ENCODE peak calls at places on chromosomes 3 and 15, in seven cellular contexts. J is mesenchymal stem cell, Y is upper lobe of right lung, F is adipocyte, S is mucosa of descending colon, T is right atrium auricular region, D is fibroblast of lung. L is an unnamed sample. For H3K4me1, the result is how much of the 10 kb centered on the place peaks cover.

GRCh38 chr3:134378384-134378783 is 4.1 kb upstream of the AMOTL2 start:
- DNase-seq in J (no peak), Y (peak), F (peak), S (no peak), T (peak), D (no peak), L (no peak)

GRCh38 chr3:195802261-195802701 is 9.4 kb downstream of the MUC4 start:
- DNase-seq in J (no peak), Y (no peak), F (no peak), S (no peak), T (no peak), D (no peak), L (no peak)

GRCh38 chr3:88879905-88880304 is 227.5 kb upstream of the EPHA3 start:
- DNase-seq in J (no peak), Y (no peak), F (no peak), S (no peak), T (no peak), D (no peak), L (peak)

GRCh38 chr3:23809840-23810341 is 4.1 kb downstream of the UBE2E1 start:
- DNase-seq in J (peak), Y (no peak), F (no peak), S (no peak), T (no peak), D (no peak), L (peak)

GRCh38 chr3:42746455-42747450 is 26.3 kb downstream of the CCDC13 start:
- DNase-seq in J (peak), Y (no peak), F (peak), S (no peak), T (peak), D (peak), L (no peak)

GRCh38 chr15:44712108-44713005 is 1.0 kb downstream of the B2M start:
- DNase-seq in J (peak), Y (peak), F (peak), S (peak), T (peak), D (peak), L (no peak)

GRCh38 chr3:169554606-169555005 is 108.9 kb downstream of the MECOM start:
- DNase-seq in J (no peak), Y (no peak), F (no peak), S (no peak), T (no peak), D (no peak), L (no peak)

GRCh38 chr3:47113669-47114365 is 50.1 kb downstream of the SETD2 start:
- DNase-seq in J (peak), Y (no peak), F (peak), S (no peak), T (no peak), D (peak), L (peak)

DNA sequence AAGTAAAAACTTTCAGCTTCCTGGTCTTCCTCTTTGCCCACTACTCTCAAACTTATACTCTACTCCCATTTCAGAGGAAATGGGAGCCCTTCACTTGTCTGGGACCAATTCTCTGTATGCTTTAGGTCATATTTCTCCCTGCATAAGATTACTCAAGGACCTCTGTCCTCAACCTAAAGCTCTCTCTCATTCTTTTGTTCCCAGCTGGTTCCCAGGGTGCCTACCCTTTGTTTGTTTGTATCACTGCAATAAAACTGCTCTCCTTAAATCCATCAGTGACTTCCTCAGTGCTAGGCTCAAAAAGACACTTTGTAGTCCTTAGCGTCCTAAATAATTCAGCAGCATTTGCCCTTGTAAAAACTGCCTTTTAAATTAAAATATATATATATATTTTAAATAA is 2.9 kb downstream of the NGRN start:
- DNase-seq in J (peak), Y (no peak), F (no peak), S (no peak), T (no peak), D (no peak), L (no peak)
- H3K4me1 ChIP-seq in J (under half), Y (half or more), F (half or more), S (under half), T (under half), D (under half), L (under half)

DNA sequence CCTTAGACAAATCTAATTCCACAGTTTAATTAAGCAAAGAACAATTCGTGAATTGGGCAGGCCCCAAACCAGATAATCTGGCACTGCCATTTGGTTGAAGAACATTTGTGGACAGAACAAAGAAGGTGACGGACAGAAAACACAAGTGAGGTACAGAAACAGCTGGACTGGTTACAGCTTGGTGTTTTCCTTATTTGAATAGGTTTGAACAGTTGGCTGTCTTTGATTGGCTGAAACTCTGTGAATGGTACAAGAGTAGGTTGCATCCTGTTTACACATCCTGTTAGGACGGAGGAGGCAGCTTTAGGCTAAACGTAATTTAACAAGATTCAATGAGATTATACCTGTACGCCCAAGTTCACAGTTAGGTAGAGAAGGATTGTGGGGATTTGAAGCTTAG is 114.4 kb downstream of the LPP start:
- DNase-seq in J (no peak), Y (no peak), F (no peak), S (no peak), T (no peak), D (no peak), L (no peak)
- H3K4me1 ChIP-seq in J (under half), Y (half or more), F (half or more), S (half or more), T (under half), D (half or more), L (under half)

DNA sequence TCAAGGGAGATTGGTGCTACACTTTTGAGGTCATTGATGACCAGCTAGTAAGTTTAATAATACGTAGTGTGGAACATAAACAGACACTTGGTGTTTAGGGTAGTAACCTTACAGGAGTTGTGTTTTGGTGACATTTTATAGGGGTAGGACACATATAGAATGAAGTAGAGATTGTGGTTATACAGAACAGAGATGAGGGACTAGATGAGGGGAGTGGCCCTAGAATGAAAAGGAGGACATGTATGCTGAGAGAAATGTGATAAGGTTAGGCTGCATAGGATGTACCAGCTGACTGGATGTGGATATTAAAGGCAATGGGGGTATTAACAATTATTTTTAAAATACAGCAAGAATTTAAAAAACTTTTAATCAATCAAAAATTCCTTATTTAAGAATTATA is 8.0 kb downstream of the MBNL1 start:
- DNase-seq in J (no peak), Y (no peak), F (no peak), S (no peak), T (no peak), D (no peak), L (no peak)
- H3K4me1 ChIP-seq in J (under half), Y (half or more), F (half or more), S (under half), T (under half), D (under half), L (under half)

DNA sequence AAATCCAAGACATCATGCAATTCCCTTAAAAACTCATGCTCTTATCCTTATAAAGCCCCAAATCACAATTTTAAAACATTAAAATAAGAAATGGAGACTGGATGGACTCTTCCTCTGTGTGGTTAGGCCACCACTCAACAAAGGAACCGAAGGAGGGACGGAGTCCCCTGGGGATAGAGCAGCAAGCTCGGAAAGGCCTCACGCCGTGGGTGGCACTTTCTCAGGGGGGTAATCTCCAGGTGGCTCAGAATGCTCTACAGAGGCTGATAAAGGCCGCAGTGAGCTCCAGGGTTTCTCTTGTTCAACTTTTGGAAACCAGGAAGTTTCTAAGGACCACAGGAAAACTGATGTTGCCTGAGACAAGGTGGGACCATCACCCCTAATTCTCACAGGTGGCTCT is 23.2 kb downstream of the CCR9 start:
- DNase-seq in J (no peak), Y (no peak), F (no peak), S (no peak), T (no peak), D (no peak), L (no peak)
- H3K4me1 ChIP-seq in J (under half), Y (under half), F (under half), S (under half), T (under half), D (under half), L (under half)

GRCh38 chr3:73604491-73604890 is 20.2 kb downstream of the PDZRN3 start:
- DNase-seq in J (peak), Y (no peak), F (peak), S (no peak), T (no peak), D (peak), L (no peak)
- H3K4me1 ChIP-seq in J (under half), Y (under half), F (half or more), S (under half), T (under half), D (under half), L (under half)

GRCh38 chr3:112413722-112414121 is 80.8 kb downstream of the CD200 start:
- DNase-seq in J (no peak), Y (no peak), F (no peak), S (no peak), T (no peak), D (no peak), L (no peak)

GRCh38 chr3:112409061-112409460 is 76.1 kb downstream of the CD200 start:
- DNase-seq in J (no peak), Y (no peak), F (no peak), S (no peak), T (no peak), D (no peak), L (no peak)

GRCh38 chr3:112413074-112413473 is 80.1 kb downstream of the CD200 start:
- DNase-seq in J (no peak), Y (no peak), F (no peak), S (no peak), T (no peak), D (no peak), L (no peak)

GRCh38 chr3:112412494-112412893 is 79.5 kb downstream of the CD200 start:
- DNase-seq in J (no peak), Y (no peak), F (no peak), S (no peak), T (no peak), D (no peak), L (no peak)

GRCh38 chr3:112411425-112411824 is 78.5 kb downstream of the CD200 start:
- DNase-seq in J (no peak), Y (no peak), F (peak), S (no peak), T (no peak), D (no peak), L (no peak)
- H3K4me1 ChIP-seq in J (under half), Y (under half), F (under half), S (under half), T (under half), D (under half), L (under half)

L was measured in foreskin keratinocyte.